ENCODE peak calls at places on chromosomes 11 and 22, in five cellular contexts. One of them, this sample, is unnamed.

GRCh38 chr22:27919943-27920755 is 1.1 kb upstream of the PITPNB start:
- DNase-seq in activated effector memory CD4-positive, alpha-beta T cell treated with Interleukin-2 at 50 U/mL for 16 hours: no peak
- DNase-seq in stimulated activated CD8-positive, alpha-beta memory T cell treated with anti-CD3 and anti-CD28 coated beads, Interleukin-4, amount 100 ng/mL, for 1 hour: no peak
- DNase-seq in HT1080: peak
- DNase-seq in tibial nerve: no peak
- DNase-seq in this sample: no peak

GRCh38 chr11:122751298-122752070 is 86.8 kb upstream of the CRTAM start:
- DNase-seq in stimulated activated CD8-positive, alpha-beta memory T cell treated with anti-CD3 and anti-CD28 coated beads, Interleukin-4, amount 100 ng/mL, for 1 hour: no peak
- DNase-seq in HT1080: peak
- DNase-seq in tibial nerve: no peak
- DNase-seq in activated effector memory CD4-positive, alpha-beta T cell treated with Interleukin-2 at 50 U/mL for 16 hours: no peak
- DNase-seq in this sample: no peak

GRCh38 chr11:68688881-68689280 is 4.5 kb downstream of the GAL start:
- DNase-seq in tibial nerve: no peak
- DNase-seq in stimulated activated CD8-positive, alpha-beta memory T cell treated with anti-CD3 and anti-CD28 coated beads, Interleukin-4, amount 100 ng/mL, for 1 hour: no peak
- DNase-seq in HT1080: no peak
- DNase-seq in activated effector memory CD4-positive, alpha-beta T cell treated with Interleukin-2 at 50 U/mL for 16 hours: no peak
- DNase-seq in this sample: no peak

GRCh38 chr22:17418890-17419324 is 49.6 kb downstream of the CECR2 start:
- DNase-seq in activated effector memory CD4-positive, alpha-beta T cell treated with Interleukin-2 at 50 U/mL for 16 hours: no peak
- DNase-seq in tibial nerve: no peak
- DNase-seq in HT1080: no peak
- DNase-seq in stimulated activated CD8-positive, alpha-beta memory T cell treated with anti-CD3 and anti-CD28 coated beads, Interleukin-4, amount 100 ng/mL, for 1 hour: no peak
- DNase-seq in this sample: no peak

GRCh38 chr22:50523806-50524663 is 1.4 kb downstream of the SCO2 start:
- DNase-seq in tibial nerve: no peak
- DNase-seq in activated effector memory CD4-positive, alpha-beta T cell treated with Interleukin-2 at 50 U/mL for 16 hours: no peak
- DNase-seq in HT1080: no peak
- DNase-seq in stimulated activated CD8-positive, alpha-beta memory T cell treated with anti-CD3 and anti-CD28 coated beads, Interleukin-4, amount 100 ng/mL, for 1 hour: no peak
- DNase-seq in this sample: peak

GRCh38 chr11:62148271-62148980 is 24.6 kb downstream of the INCENP start:
- DNase-seq in HT1080: no peak
- DNase-seq in stimulated activated CD8-positive, alpha-beta memory T cell treated with anti-CD3 and anti-CD28 coated beads, Interleukin-4, amount 100 ng/mL, for 1 hour: no peak
- DNase-seq in activated effector memory CD4-positive, alpha-beta T cell treated with Interleukin-2 at 50 U/mL for 16 hours: no peak
- DNase-seq in tibial nerve: no peak
- DNase-seq in this sample: no peak

GRCh38 chr22:39927544-39927943 is 26.7 kb downstream of the GRAP2 start:
- DNase-seq in stimulated activated CD8-positive, alpha-beta memory T cell treated with anti-CD3 and anti-CD28 coated beads, Interleukin-4, amount 100 ng/mL, for 1 hour: no peak
- DNase-seq in tibial nerve: no peak
- DNase-seq in activated effector memory CD4-positive, alpha-beta T cell treated with Interleukin-2 at 50 U/mL for 16 hours: no peak
- DNase-seq in HT1080: no peak
- DNase-seq in this sample: no peak

GRCh38 chr11:67020949-67021348 is 2.0 kb upstream of the SYT12 start:
- DNase-seq in HT1080: no peak
- DNase-seq in stimulated activated CD8-positive, alpha-beta memory T cell treated with anti-CD3 and anti-CD28 coated beads, Interleukin-4, amount 100 ng/mL, for 1 hour: no peak
- DNase-seq in activated effector memory CD4-positive, alpha-beta T cell treated with Interleukin-2 at 50 U/mL for 16 hours: no peak
- DNase-seq in tibial nerve: no peak
- DNase-seq in this sample: no peak

GRCh38 chr11:120028181-120028935 is 109.6 kb downstream of the TRIM29 start:
- DNase-seq in stimulated activated CD8-positive, alpha-beta memory T cell treated with anti-CD3 and anti-CD28 coated beads, Interleukin-4, amount 100 ng/mL, for 1 hour: no peak
- DNase-seq in tibial nerve: no peak
- DNase-seq in activated effector memory CD4-positive, alpha-beta T cell treated with Interleukin-2 at 50 U/mL for 16 hours: no peak
- DNase-seq in HT1080: no peak
- DNase-seq in this sample: no peak

GRCh38 chr11:128848815-128849455 is 18.2 kb downstream of the KCNJ1 start:
- DNase-seq in stimulated activated CD8-positive, alpha-beta memory T cell treated with anti-CD3 and anti-CD28 coated beads, Interleukin-4, amount 100 ng/mL, for 1 hour: peak
- DNase-seq in activated effector memory CD4-positive, alpha-beta T cell treated with Interleukin-2 at 50 U/mL for 16 hours: peak
- DNase-seq in tibial nerve: no peak
- DNase-seq in HT1080: peak
- DNase-seq in this sample: peak

GRCh38 chr11:1307998-1308744 is 1.3 kb downstream of the TOLLIP start:
- DNase-seq in tibial nerve: no peak
- DNase-seq in stimulated activated CD8-positive, alpha-beta memory T cell treated with anti-CD3 and anti-CD28 coated beads, Interleukin-4, amount 100 ng/mL, for 1 hour: no peak
- DNase-seq in activated effector memory CD4-positive, alpha-beta T cell treated with Interleukin-2 at 50 U/mL for 16 hours: no peak
- DNase-seq in HT1080: no peak
- DNase-seq in this sample: no peak

GRCh38 chr11:10413268-10413667 is 41.8 kb upstream of the AMPD3 start:
- DNase-seq in stimulated activated CD8-positive, alpha-beta memory T cell treated with anti-CD3 and anti-CD28 coated beads, Interleukin-4, amount 100 ng/mL, for 1 hour: peak
- DNase-seq in activated effector memory CD4-positive, alpha-beta T cell treated with Interleukin-2 at 50 U/mL for 16 hours: peak
- DNase-seq in HT1080: peak
- DNase-seq in tibial nerve: no peak
- DNase-seq in this sample: peak

GRCh38 chr11:14645247-14645912 is 1.8 kb downstream of the PDE3B start:
- DNase-seq in stimulated activated CD8-positive, alpha-beta memory T cell treated with anti-CD3 and anti-CD28 coated beads, Interleukin-4, amount 100 ng/mL, for 1 hour: no peak
- DNase-seq in activated effector memory CD4-positive, alpha-beta T cell treated with Interleukin-2 at 50 U/mL for 16 hours: no peak
- DNase-seq in HT1080: no peak
- DNase-seq in tibial nerve: no peak
- DNase-seq in this sample: no peak

GRCh38 chr11:130489716-130490115 is 41.3 kb downstream of the ADAMTS15 start:
- DNase-seq in HT1080: no peak
- DNase-seq in tibial nerve: no peak
- DNase-seq in activated effector memory CD4-positive, alpha-beta T cell treated with Interleukin-2 at 50 U/mL for 16 hours: no peak
- DNase-seq in stimulated activated CD8-positive, alpha-beta memory T cell treated with anti-CD3 and anti-CD28 coated beads, Interleukin-4, amount 100 ng/mL, for 1 hour: no peak
- DNase-seq in this sample: no peak

GRCh38 chr11:76605338-76606074 is 65.0 kb downstream of the LRRC32 start:
- DNase-seq in stimulated activated CD8-positive, alpha-beta memory T cell treated with anti-CD3 and anti-CD28 coated beads, Interleukin-4, amount 100 ng/mL, for 1 hour: no peak
- DNase-seq in tibial nerve: no peak
- DNase-seq in activated effector memory CD4-positive, alpha-beta T cell treated with Interleukin-2 at 50 U/mL for 16 hours: no peak
- DNase-seq in HT1080: no peak
- DNase-seq in this sample: no peak

GRCh38 chr11:109612481-109612880 is 190.5 kb downstream of the C11orf87 start:
- DNase-seq in tibial nerve: no peak
- DNase-seq in HT1080: peak
- DNase-seq in stimulated activated CD8-positive, alpha-beta memory T cell treated with anti-CD3 and anti-CD28 coated beads, Interleukin-4, amount 100 ng/mL, for 1 hour: no peak
- DNase-seq in activated effector memory CD4-positive, alpha-beta T cell treated with Interleukin-2 at 50 U/mL for 16 hours: no peak
- DNase-seq in this sample: no peak

GRCh38 chr22:20433686-20434241 is 3.9 kb downstream of the SCARF2 start:
- DNase-seq in activated effector memory CD4-positive, alpha-beta T cell treated with Interleukin-2 at 50 U/mL for 16 hours: no peak
- DNase-seq in stimulated activated CD8-positive, alpha-beta memory T cell treated with anti-CD3 and anti-CD28 coated beads, Interleukin-4, amount 100 ng/mL, for 1 hour: no peak
- DNase-seq in tibial nerve: no peak
- DNase-seq in HT1080: no peak
- DNase-seq in this sample: no peak

GRCh38 chr11:80519591-80520258 is 1078.9 kb upstream of the TENM4 start:
- DNase-seq in activated effector memory CD4-positive, alpha-beta T cell treated with Interleukin-2 at 50 U/mL for 16 hours: no peak
- DNase-seq in stimulated activated CD8-positive, alpha-beta memory T cell treated with anti-CD3 and anti-CD28 coated beads, Interleukin-4, amount 100 ng/mL, for 1 hour: no peak
- DNase-seq in tibial nerve: no peak
- DNase-seq in HT1080: peak
- DNase-seq in this sample: no peak

GRCh38 chr22:20549232-20549841 is 41.9 kb downstream of the MED15 start:
- DNase-seq in HT1080: no peak
- DNase-seq in tibial nerve: no peak
- DNase-seq in activated effector memory CD4-positive, alpha-beta T cell treated with Interleukin-2 at 50 U/mL for 16 hours: peak
- DNase-seq in stimulated activated CD8-positive, alpha-beta memory T cell treated with anti-CD3 and anti-CD28 coated beads, Interleukin-4, amount 100 ng/mL, for 1 hour: peak
- DNase-seq in this sample: no peak

GRCh38 chr22:19951351-19951750 is 9.7 kb upstream of the TXNRD2 start:
- DNase-seq in tibial nerve: no peak
- DNase-seq in stimulated activated CD8-positive, alpha-beta memory T cell treated with anti-CD3 and anti-CD28 coated beads, Interleukin-4, amount 100 ng/mL, for 1 hour: no peak
- DNase-seq in activated effector memory CD4-positive, alpha-beta T cell treated with Interleukin-2 at 50 U/mL for 16 hours: no peak
- DNase-seq in HT1080: no peak
- DNase-seq in this sample: no peak

GRCh38 chr22:38734203-38735100 is 21.3 kb downstream of the SUN2 start:
- DNase-seq in activated effector memory CD4-positive, alpha-beta T cell treated with Interleukin-2 at 50 U/mL for 16 hours: no peak
- DNase-seq in HT1080: no peak
- DNase-seq in tibial nerve: no peak
- DNase-seq in stimulated activated CD8-positive, alpha-beta memory T cell treated with anti-CD3 and anti-CD28 coated beads, Interleukin-4, amount 100 ng/mL, for 1 hour: no peak
- DNase-seq in this sample: no peak

GRCh38 chr11:71117311-71117710 is 135.1 kb downstream of the SHANK2 start:
- DNase-seq in activated effector memory CD4-positive, alpha-beta T cell treated with Interleukin-2 at 50 U/mL for 16 hours: no peak
- DNase-seq in tibial nerve: no peak
- DNase-seq in HT1080: no peak
- DNase-seq in stimulated activated CD8-positive, alpha-beta memory T cell treated with anti-CD3 and anti-CD28 coated beads, Interleukin-4, amount 100 ng/mL, for 1 hour: no peak
- DNase-seq in this sample: no peak

GRCh38 chr11:134414772-134415765 is 3.0 kb upstream of the B3GAT1 start:
- DNase-seq in stimulated activated CD8-positive, alpha-beta memory T cell treated with anti-CD3 and anti-CD28 coated beads, Interleukin-4, amount 100 ng/mL, for 1 hour: no peak
- DNase-seq in tibial nerve: no peak
- DNase-seq in HT1080: no peak
- DNase-seq in activated effector memory CD4-positive, alpha-beta T cell treated with Interleukin-2 at 50 U/mL for 16 hours: no peak
- DNase-seq in this sample: no peak

This sample was measured in transverse colon.